ENCODE peak calls at places on chromosomes 7 and 10, in eight cellular contexts. One of them, this sample, is unnamed.

GRCh38 chr10:93762979-93763391 is 5.2 kb downstream of the LGI1 start:
- DNase-seq in NCI-H1105: no peak
- DNase-seq in activated CD8-positive, alpha-beta T cell treated with anti-CD3 and anti-CD28 coated beads for 36 hours: no peak
- DNase-seq in CD8-positive, alpha-beta T cell: no peak
- DNase-seq in CD8-positive, alpha-beta memory T cell: no peak
- DNase-seq in HTR-8/SVneo: no peak
- DNase-seq in activated naive CD4-positive, alpha-beta T cell treated with anti-CD3 and anti-CD28 coated beads, Interleukin-2, amount 50 U/mL, for 16 hours: no peak
- DNase-seq in fibroblast of pulmonary artery: no peak
- DNase-seq in this sample: no peak

GRCh38 chr10:34107623-34108516 is 707.2 kb downstream of the PARD3 start:
- DNase-seq in fibroblast of pulmonary artery: no peak
- DNase-seq in NCI-H1105: no peak
- DNase-seq in CD8-positive, alpha-beta memory T cell: no peak
- DNase-seq in activated CD8-positive, alpha-beta T cell treated with anti-CD3 and anti-CD28 coated beads for 36 hours: no peak
- DNase-seq in HTR-8/SVneo: no peak
- DNase-seq in activated naive CD4-positive, alpha-beta T cell treated with anti-CD3 and anti-CD28 coated beads, Interleukin-2, amount 50 U/mL, for 16 hours: no peak
- DNase-seq in CD8-positive, alpha-beta T cell: no peak
- DNase-seq in this sample: no peak

GRCh38 chr7:13988765-13989137 is 715 bp downstream of the ETV1 start:
- DNase-seq in NCI-H1105: peak
- DNase-seq in HTR-8/SVneo: no peak
- DNase-seq in activated CD8-positive, alpha-beta T cell treated with anti-CD3 and anti-CD28 coated beads for 36 hours: no peak
- DNase-seq in CD8-positive, alpha-beta memory T cell: no peak
- DNase-seq in activated naive CD4-positive, alpha-beta T cell treated with anti-CD3 and anti-CD28 coated beads, Interleukin-2, amount 50 U/mL, for 16 hours: no peak
- DNase-seq in fibroblast of pulmonary artery: peak
- DNase-seq in CD8-positive, alpha-beta T cell: no peak
- DNase-seq in this sample: no peak

GRCh38 chr10:30433286-30433778 is 652 bp upstream of the MAP3K8 start:
- DNase-seq in activated CD8-positive, alpha-beta T cell treated with anti-CD3 and anti-CD28 coated beads for 36 hours: peak
- DNase-seq in activated naive CD4-positive, alpha-beta T cell treated with anti-CD3 and anti-CD28 coated beads, Interleukin-2, amount 50 U/mL, for 16 hours: peak
- DNase-seq in CD8-positive, alpha-beta T cell: peak
- DNase-seq in HTR-8/SVneo: peak
- DNase-seq in fibroblast of pulmonary artery: peak
- DNase-seq in NCI-H1105: no peak
- DNase-seq in CD8-positive, alpha-beta memory T cell: no peak
- DNase-seq in this sample: peak

GRCh38 chr10:6062101-6062771 is at the start of gene IL2RA:
- DNase-seq in CD8-positive, alpha-beta memory T cell: peak
- DNase-seq in CD8-positive, alpha-beta T cell: peak
- DNase-seq in activated naive CD4-positive, alpha-beta T cell treated with anti-CD3 and anti-CD28 coated beads, Interleukin-2, amount 50 U/mL, for 16 hours: peak
- DNase-seq in activated CD8-positive, alpha-beta T cell treated with anti-CD3 and anti-CD28 coated beads for 36 hours: peak
- DNase-seq in HTR-8/SVneo: no peak
- DNase-seq in fibroblast of pulmonary artery: no peak
- DNase-seq in NCI-H1105: no peak
- DNase-seq in this sample: no peak

GRCh38 chr7:24290004-24290641 is 6.1 kb downstream of the NPY start:
- DNase-seq in CD8-positive, alpha-beta memory T cell: peak
- DNase-seq in CD8-positive, alpha-beta T cell: no peak
- DNase-seq in activated CD8-positive, alpha-beta T cell treated with anti-CD3 and anti-CD28 coated beads for 36 hours: peak
- DNase-seq in activated naive CD4-positive, alpha-beta T cell treated with anti-CD3 and anti-CD28 coated beads, Interleukin-2, amount 50 U/mL, for 16 hours: peak
- DNase-seq in HTR-8/SVneo: peak
- DNase-seq in NCI-H1105: peak
- DNase-seq in fibroblast of pulmonary artery: peak
- DNase-seq in this sample: peak

GRCh38 chr7:50962962-50963374 is 180.3 kb upstream of the GRB10 start:
- DNase-seq in activated naive CD4-positive, alpha-beta T cell treated with anti-CD3 and anti-CD28 coated beads, Interleukin-2, amount 50 U/mL, for 16 hours: no peak
- DNase-seq in CD8-positive, alpha-beta memory T cell: no peak
- DNase-seq in fibroblast of pulmonary artery: peak
- DNase-seq in CD8-positive, alpha-beta T cell: no peak
- DNase-seq in NCI-H1105: peak
- DNase-seq in HTR-8/SVneo: peak
- DNase-seq in activated CD8-positive, alpha-beta T cell treated with anti-CD3 and anti-CD28 coated beads for 36 hours: no peak
- DNase-seq in this sample: peak

GRCh38 chr10:55500931-55501559 is 700.0 kb upstream of the PCDH15 start:
- DNase-seq in NCI-H1105: peak
- DNase-seq in activated CD8-positive, alpha-beta T cell treated with anti-CD3 and anti-CD28 coated beads for 36 hours: peak
- DNase-seq in fibroblast of pulmonary artery: peak
- DNase-seq in HTR-8/SVneo: peak
- DNase-seq in CD8-positive, alpha-beta memory T cell: no peak
- DNase-seq in CD8-positive, alpha-beta T cell: no peak
- DNase-seq in activated naive CD4-positive, alpha-beta T cell treated with anti-CD3 and anti-CD28 coated beads, Interleukin-2, amount 50 U/mL, for 16 hours: no peak
- DNase-seq in this sample: no peak

GRCh38 chr7:95209778-95210177 is 114.6 kb downstream of the PON1 start:
- DNase-seq in activated naive CD4-positive, alpha-beta T cell treated with anti-CD3 and anti-CD28 coated beads, Interleukin-2, amount 50 U/mL, for 16 hours: no peak
- DNase-seq in CD8-positive, alpha-beta memory T cell: no peak
- DNase-seq in HTR-8/SVneo: no peak
- DNase-seq in activated CD8-positive, alpha-beta T cell treated with anti-CD3 and anti-CD28 coated beads for 36 hours: no peak
- DNase-seq in CD8-positive, alpha-beta T cell: no peak
- DNase-seq in fibroblast of pulmonary artery: no peak
- DNase-seq in NCI-H1105: no peak
- DNase-seq in this sample: peak

GRCh38 chr10:109282510-109282909 is 640.8 kb downstream of the XPNPEP1 start:
- DNase-seq in activated naive CD4-positive, alpha-beta T cell treated with anti-CD3 and anti-CD28 coated beads, Interleukin-2, amount 50 U/mL, for 16 hours: no peak
- DNase-seq in NCI-H1105: no peak
- DNase-seq in fibroblast of pulmonary artery: peak
- DNase-seq in activated CD8-positive, alpha-beta T cell treated with anti-CD3 and anti-CD28 coated beads for 36 hours: no peak
- DNase-seq in CD8-positive, alpha-beta T cell: no peak
- DNase-seq in HTR-8/SVneo: peak
- DNase-seq in CD8-positive, alpha-beta memory T cell: no peak
- DNase-seq in this sample: no peak